ENCODE peak calls at places on chromosomes 12 and 14, in six cellular contexts. One of them, this sample, is unnamed.
A peak's percentile ranks its signal among the peaks of the same experiment; 100 is the strongest.

GRCh38 chr12:109718390-109718789 is 4.8 kb downstream of the FAM222A start:
- DNase-seq in right lobe of liver: no peak
- DNase-seq in body of pancreas: no peak
- DNase-seq in ovary: no peak
- DNase-seq in A549: no peak
- DNase-seq in IMR-90: no peak
- DNase-seq in this sample: no peak

GRCh38 chr14:68318788-68319187 is 474.1 kb downstream of the ZFP36L1 start:
- DNase-seq in A549: no peak
- DNase-seq in ovary: no peak
- DNase-seq in right lobe of liver: no peak
- DNase-seq in body of pancreas: no peak
- DNase-seq in IMR-90: no peak
- DNase-seq in this sample: no peak

GRCh38 chr14:22819191-22819988 is 4.2 kb upstream of the SLC7A7 start:
- DNase-seq in ovary: no peak
- DNase-seq in IMR-90: peak; percentile 85
- DNase-seq in body of pancreas: peak; percentile 55
- DNase-seq in right lobe of liver: peak; percentile 70
- DNase-seq in A549: peak; percentile 35
- DNase-seq in this sample: no peak

GRCh38 chr14:36222337-36222736 is 45.8 kb upstream of the PTCSC3 start:
- DNase-seq in body of pancreas: no peak
- DNase-seq in IMR-90: no peak
- DNase-seq in A549: no peak
- DNase-seq in right lobe of liver: no peak
- DNase-seq in ovary: no peak
- DNase-seq in this sample: no peak

GRCh38 chr12:27034607-27035293 is 12.4 kb downstream of the MED21 start:
- DNase-seq in ovary: no peak
- DNase-seq in right lobe of liver: no peak
- DNase-seq in A549: no peak
- DNase-seq in body of pancreas: no peak
- DNase-seq in IMR-90: no peak
- DNase-seq in this sample: no peak

GRCh38 chr12:104680070-104680469 is 223.3 kb downstream of the CHST11 start:
- DNase-seq in right lobe of liver: no peak
- DNase-seq in ovary: no peak
- DNase-seq in IMR-90: peak; percentile 22
- DNase-seq in A549: peak; percentile 50
- DNase-seq in body of pancreas: no peak
- DNase-seq in this sample: no peak

GRCh38 chr12:113070117-113070906 is 13.8 kb downstream of the DTX1 start:
- DNase-seq in A549: no peak
- DNase-seq in IMR-90: no peak
- DNase-seq in body of pancreas: no peak
- DNase-seq in ovary: no peak
- DNase-seq in right lobe of liver: no peak
- DNase-seq in this sample: no peak

GRCh38 chr12:29516431-29516875 is 19.0 kb upstream of the OVCH1 start:
- DNase-seq in body of pancreas: no peak
- DNase-seq in ovary: no peak
- DNase-seq in right lobe of liver: no peak
- DNase-seq in A549: no peak
- DNase-seq in IMR-90: peak; percentile 68
- DNase-seq in this sample: no peak

GRCh38 chr12:112107306-112107705 is 1.3 kb downstream of the NAA25 start:
- DNase-seq in body of pancreas: no peak
- DNase-seq in right lobe of liver: no peak
- DNase-seq in ovary: no peak
- DNase-seq in A549: no peak
- DNase-seq in IMR-90: no peak
- DNase-seq in this sample: no peak

GRCh38 chr12:115758886-115759620 is 518.4 kb downstream of the MED13L start:
- DNase-seq in right lobe of liver: no peak
- DNase-seq in ovary: no peak
- DNase-seq in A549: no peak
- DNase-seq in IMR-90: no peak
- DNase-seq in body of pancreas: no peak
- DNase-seq in this sample: no peak

GRCh38 chr12:122437656-122438121 is 15.2 kb upstream of the CLIP1 start:
- DNase-seq in IMR-90: peak; percentile 84
- DNase-seq in body of pancreas: peak; percentile 64
- DNase-seq in right lobe of liver: no peak
- DNase-seq in ovary: peak; percentile 37
- DNase-seq in A549: no peak
- DNase-seq in this sample: no peak

GRCh38 chr12:121964813-121965643 is 46.6 kb downstream of the CFAP251 start:
- DNase-seq in IMR-90: peak; percentile 61
- DNase-seq in ovary: no peak
- DNase-seq in body of pancreas: no peak
- DNase-seq in A549: no peak
- DNase-seq in right lobe of liver: no peak
- DNase-seq in this sample: no peak

GRCh38 chr12:23898121-23898520 is 51.3 kb downstream of the SOX5 start:
- DNase-seq in right lobe of liver: no peak
- DNase-seq in ovary: no peak
- DNase-seq in IMR-90: no peak
- DNase-seq in body of pancreas: no peak
- DNase-seq in A549: no peak
- DNase-seq in this sample: no peak

GRCh38 chr12:63805704-63806672 is 26.3 kb downstream of the RXYLT1 start:
- DNase-seq in right lobe of liver: no peak
- DNase-seq in A549: peak; percentile 91
- DNase-seq in ovary: no peak
- DNase-seq in IMR-90: no peak
- DNase-seq in body of pancreas: peak; percentile 26
- DNase-seq in this sample: no peak

GRCh38 chr14:77271113-77271710 is at the start of gene NGB:
- DNase-seq in IMR-90: no peak
- DNase-seq in right lobe of liver: no peak
- DNase-seq in ovary: no peak
- DNase-seq in A549: no peak
- DNase-seq in body of pancreas: no peak
- DNase-seq in this sample: no peak

GRCh38 chr12:98909749-98910148 is 264.7 kb downstream of the APAF1 start:
- DNase-seq in ovary: no peak
- DNase-seq in A549: no peak
- DNase-seq in IMR-90: no peak
- DNase-seq in body of pancreas: no peak
- DNase-seq in right lobe of liver: no peak
- DNase-seq in this sample: no peak

GRCh38 chr14:79278798-79279644 is 932.3 kb downstream of the DIO2 start:
- DNase-seq in IMR-90: peak; percentile 92
- DNase-seq in ovary: peak; percentile 12
- DNase-seq in body of pancreas: peak; percentile 93
- DNase-seq in A549: peak; percentile 73
- DNase-seq in right lobe of liver: peak; percentile 91
- DNase-seq in this sample: no peak

GRCh38 chr12:91574391-91574790 is 391.8 kb upstream of the DCN start:
- DNase-seq in A549: no peak
- DNase-seq in right lobe of liver: no peak
- DNase-seq in ovary: no peak
- DNase-seq in IMR-90: no peak
- DNase-seq in body of pancreas: no peak
- DNase-seq in this sample: no peak

GRCh38 chr14:105861985-105862465 is 335.6 kb downstream of the TMEM121 start:
- DNase-seq in right lobe of liver: peak; percentile 15
- DNase-seq in ovary: no peak
- DNase-seq in A549: no peak
- DNase-seq in IMR-90: no peak
- DNase-seq in body of pancreas: no peak
- DNase-seq in this sample: no peak

GRCh38 chr14:76829650-76830421 is 3.6 kb downstream of the LRRC74A start:
- DNase-seq in body of pancreas: peak; percentile 89
- DNase-seq in A549: no peak
- DNase-seq in IMR-90: no peak
- DNase-seq in ovary: no peak
- DNase-seq in right lobe of liver: no peak
- DNase-seq in this sample: no peak

GRCh38 chr12:116759783-116760581 is 21.9 kb downstream of the RNFT2 start:
- DNase-seq in ovary: no peak
- DNase-seq in body of pancreas: peak; percentile 15
- DNase-seq in IMR-90: no peak
- DNase-seq in A549: peak; percentile 32
- DNase-seq in right lobe of liver: no peak
- DNase-seq in this sample: no peak

GRCh38 chr14:24096545-24097181 is 2.6 kb downstream of the PCK2 start:
- DNase-seq in ovary: no peak
- DNase-seq in body of pancreas: no peak
- DNase-seq in A549: no peak
- DNase-seq in right lobe of liver: no peak
- DNase-seq in IMR-90: no peak
- DNase-seq in this sample: no peak

GRCh38 chr12:46839964-46840363 is 14.2 kb upstream of the SLC38A4 start:
- DNase-seq in ovary: no peak
- DNase-seq in IMR-90: peak; percentile 38
- DNase-seq in right lobe of liver: no peak
- DNase-seq in A549: no peak
- DNase-seq in body of pancreas: no peak
- DNase-seq in this sample: no peak

GRCh38 chr12:5773550-5773949 is 171.5 kb downstream of the ANO2 start:
- DNase-seq in body of pancreas: no peak
- DNase-seq in A549: no peak
- DNase-seq in IMR-90: no peak
- DNase-seq in ovary: no peak
- DNase-seq in right lobe of liver: no peak
- DNase-seq in this sample: no peak

GRCh38 chr14:101547961-101548669 is 13.2 kb upstream of the DIO3 start:
- DNase-seq in A549: no peak
- DNase-seq in ovary: no peak
- DNase-seq in body of pancreas: no peak
- DNase-seq in right lobe of liver: no peak
- DNase-seq in IMR-90: no peak
- DNase-seq in this sample: no peak

DNA sequence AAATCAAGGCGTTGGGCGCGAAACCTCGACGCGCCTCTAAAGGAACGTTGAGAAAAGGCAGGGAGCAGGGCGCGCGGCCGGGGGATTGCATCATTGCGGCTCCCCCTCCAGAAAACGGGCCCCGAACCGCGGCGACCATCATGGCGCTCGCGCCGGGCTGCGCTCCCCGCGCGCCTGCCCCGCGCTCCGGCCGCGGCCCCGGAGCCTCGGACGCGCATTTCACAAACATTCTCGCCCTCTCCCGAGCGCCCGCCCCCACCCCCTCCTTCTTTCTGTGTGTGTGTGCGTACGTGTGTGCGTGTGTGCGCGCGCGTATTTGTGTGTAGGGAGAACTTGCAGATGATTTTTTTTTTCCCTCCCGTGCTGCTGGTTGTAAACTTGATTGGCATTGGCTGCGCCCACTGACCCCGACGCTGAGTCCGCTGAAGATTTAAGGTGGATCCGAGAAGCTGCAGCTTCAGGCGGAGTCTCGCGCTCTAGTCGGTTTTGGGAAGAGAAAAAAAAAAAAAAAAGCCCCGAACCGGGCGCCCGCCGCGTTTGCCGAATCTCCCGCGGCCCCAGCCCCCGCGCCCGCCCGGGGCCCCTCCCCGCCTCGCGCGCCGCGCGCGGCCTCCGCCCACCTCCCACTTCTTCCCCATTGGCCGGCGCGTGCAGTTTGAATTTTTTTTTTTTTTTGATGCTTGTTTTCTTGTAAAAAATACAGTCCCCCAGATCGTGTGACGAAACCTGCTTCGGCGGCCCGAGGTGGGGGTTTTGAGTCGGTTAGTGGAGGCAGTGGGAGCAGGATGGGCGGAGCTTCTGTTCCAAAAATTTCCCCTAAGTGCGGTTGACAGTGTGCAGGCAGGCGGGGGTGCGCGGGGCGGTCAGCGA is 8.2 kb downstream of the CDKN1B start:
- DNase-seq in A549: peak; percentile 100
- DNase-seq in right lobe of liver: peak; percentile 96
- DNase-seq in ovary: peak; percentile 92
- DNase-seq in body of pancreas: peak; percentile 95
- DNase-seq in IMR-90: peak; percentile 100
- DNase-seq in this sample: peak; percentile 94
- TF ChIP-seq POLR2A in A549: peak; percentile 56
- TF ChIP-seq POLR2A in right lobe of liver: peak; percentile 91
- TF ChIP-seq POLR2A in ovary: peak; percentile 87
- TF ChIP-seq POLR2A in body of pancreas: peak; percentile 86
- TF ChIP-seq POLR2A in IMR-90: peak; percentile 71
- TF ChIP-seq POLR2A in this sample: peak; percentile 97

DNA sequence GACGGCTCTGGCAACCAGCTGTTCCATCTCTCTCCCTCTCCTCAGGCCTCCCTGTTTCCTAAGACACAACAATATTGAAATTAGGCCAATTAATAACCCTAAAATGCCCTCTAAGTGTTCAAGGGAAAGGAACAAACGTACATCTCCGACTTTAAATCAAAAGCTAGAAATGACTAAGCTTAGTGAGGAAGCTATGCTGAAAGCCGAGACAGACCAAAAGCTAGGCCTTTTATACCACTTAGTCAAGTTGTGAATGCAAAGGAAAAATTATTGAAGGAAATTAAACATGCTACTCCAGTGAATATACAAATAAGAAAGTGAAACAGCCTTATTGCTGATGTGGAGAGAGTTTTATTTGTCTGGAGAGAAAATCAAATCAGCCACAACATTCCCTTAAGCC is 61.8 kb upstream of the CATSPERB start:
- DNase-seq in A549: no peak
- DNase-seq in right lobe of liver: no peak
- DNase-seq in body of pancreas: no peak
- DNase-seq in ovary: no peak
- DNase-seq in IMR-90: no peak
- DNase-seq in this sample: no peak
- H3K27ac ChIP-seq in A549: no peak overlapping the region
- H3K27ac ChIP-seq in right lobe of liver: no peak overlapping the region
- H3K27ac ChIP-seq in body of pancreas: no peak overlapping the region
- H3K27ac ChIP-seq in ovary: no peak overlapping the region
- H3K27ac ChIP-seq in IMR-90: no peak overlapping the region
- H3K27ac ChIP-seq in this sample: no peak overlapping the region

GRCh38 chr14:35047961-35048513 is 2.0 kb downstream of the FAM177A1 start:
- DNase-seq in A549: no peak
- DNase-seq in right lobe of liver: no peak
- DNase-seq in body of pancreas: no peak
- DNase-seq in IMR-90: no peak
- DNase-seq in ovary: no peak
- DNase-seq in this sample: no peak

GRCh38 chr14:35046751-35047536 is 872 bp downstream of the FAM177A1 start:
- DNase-seq in IMR-90: peak; percentile 4
- DNase-seq in ovary: no peak
- DNase-seq in A549: peak; percentile 64
- DNase-seq in right lobe of liver: no peak
- DNase-seq in body of pancreas: peak; percentile 65
- DNase-seq in this sample: peak; percentile 26

GRCh38 chr14:35044939-35045797 is 904 bp upstream of the FAM177A1 start:
- DNase-seq in right lobe of liver: no peak
- DNase-seq in IMR-90: peak; percentile 62
- DNase-seq in ovary: no peak
- DNase-seq in A549: no peak
- DNase-seq in body of pancreas: no peak
- DNase-seq in this sample: no peak

GRCh38 chr14:35046048-35046750 is at the start of gene FAM177A1:
- DNase-seq in IMR-90: peak; percentile 94
- DNase-seq in body of pancreas: peak; percentile 99
- DNase-seq in A549: peak; percentile 98
- DNase-seq in right lobe of liver: peak; percentile 99
- DNase-seq in ovary: peak; percentile 97
- DNase-seq in this sample: peak; percentile 85

GRCh38 chr14:35045798-35046047 is 349 bp upstream of the FAM177A1 start:
- DNase-seq in A549: peak; percentile 31
- DNase-seq in body of pancreas: no peak
- DNase-seq in right lobe of liver: no peak
- DNase-seq in ovary: no peak
- DNase-seq in IMR-90: no peak
- DNase-seq in this sample: no peak
- TF ChIP-seq POLR2A in A549: no peak
- TF ChIP-seq POLR2A in body of pancreas: no peak
- TF ChIP-seq POLR2A in right lobe of liver: no peak
- TF ChIP-seq POLR2A in ovary: no peak
- TF ChIP-seq POLR2A in IMR-90: no peak
- TF ChIP-seq POLR2A in this sample: no peak

GRCh38 chr12:11660624-11661023 is 11.2 kb downstream of the ETV6 start:
- DNase-seq in body of pancreas: no peak
- DNase-seq in A549: no peak
- DNase-seq in IMR-90: no peak
- DNase-seq in ovary: no peak
- DNase-seq in right lobe of liver: no peak
- DNase-seq in this sample: no peak
- H3K27ac ChIP-seq in body of pancreas: no peak overlapping the region
- H3K27ac ChIP-seq in A549: no peak overlapping the region
- H3K27ac ChIP-seq in IMR-90: no peak overlapping the region
- H3K27ac ChIP-seq in ovary: no peak overlapping the region
- H3K27ac ChIP-seq in right lobe of liver: no peak overlapping the region
- H3K27ac ChIP-seq in this sample: peak overlapping the region; percentile 61

This sample was measured in esophagus squamous epithelium.